ENCODE peak calls at places on chromosome 20, in five cellular contexts. One of them, this sample, is unnamed.

GRCh38 chr20:7673841-7674240 is 266.4 kb downstream of the HAO1 start:
- DNase-seq in endothelial cell: no peak
- DNase-seq in GM20000: no peak
- DNase-seq in EL: no peak
- DNase-seq in AML-193: no peak
- DNase-seq in this sample: no peak

GRCh38 chr20:50678213-50678898 is 13.0 kb downstream of the RIPOR3 start:
- DNase-seq in GM20000: no peak
- DNase-seq in endothelial cell: no peak
- DNase-seq in AML-193: no peak
- DNase-seq in EL: no peak
- DNase-seq in this sample: no peak

GRCh38 chr20:57244627-57245214 is 21.7 kb downstream of the BMP7 start:
- DNase-seq in AML-193: no peak
- DNase-seq in EL: no peak
- DNase-seq in GM20000: no peak
- DNase-seq in endothelial cell: no peak
- DNase-seq in this sample: peak

GRCh38 chr20:46487628-46488027 is 25.7 kb downstream of the ZNF334 start:
- DNase-seq in EL: no peak
- DNase-seq in GM20000: no peak
- DNase-seq in AML-193: no peak
- DNase-seq in endothelial cell: no peak
- DNase-seq in this sample: no peak

GRCh38 chr20:13661070-13661687 is 22.4 kb upstream of the TASP1 start:
- DNase-seq in AML-193: no peak
- DNase-seq in GM20000: no peak
- DNase-seq in endothelial cell: no peak
- DNase-seq in EL: no peak
- DNase-seq in this sample: no peak

GRCh38 chr20:17666491-17666890 is 15.6 kb downstream of the RRBP1 start:
- DNase-seq in EL: no peak
- DNase-seq in endothelial cell: no peak
- DNase-seq in AML-193: no peak
- DNase-seq in GM20000: no peak
- DNase-seq in this sample: no peak

GRCh38 chr20:45890077-45890996 is 671 bp downstream of the NEURL2 start:
- DNase-seq in endothelial cell: peak
- DNase-seq in AML-193: peak
- DNase-seq in EL: peak
- DNase-seq in GM20000: peak
- DNase-seq in this sample: peak

GRCh38 chr20:49286689-49287551 is 9.1 kb upstream of the ZNFX1 start:
- DNase-seq in GM20000: no peak
- DNase-seq in endothelial cell: no peak
- DNase-seq in EL: peak
- DNase-seq in AML-193: no peak
- DNase-seq in this sample: peak